ENCODE peak calls at places on chromosomes 2 and 18, in seven cellular contexts. L, K, T, A, G, R and Z are unnamed samples.

GRCh38 chr18:7601249-7601620 is 34.1 kb downstream of the PTPRM start:
- DNase-seq in L (no peak), R (no peak), T (no peak), G (no peak), A (peak; percentile 70), K (no peak), Z (no peak)

GRCh38 chr18:37251679-37252078 is 313.9 kb downstream of the CELF4 start:
- DNase-seq in A (no peak), L (no peak), G (no peak), T (no peak), K (no peak), R (no peak), Z (no peak)

GRCh38 chr2:69184224-69184623 is 171.2 kb downstream of the ANTXR1 start:
- DNase-seq in G (no peak), L (no peak), T (no peak), K (no peak), R (no peak), A (peak; percentile 87), Z (no peak)

GRCh38 chr2:223469270-223470057 is 132.7 kb downstream of the SCG2 start:
- DNase-seq in G (peak; percentile 60), A (peak; percentile 81), R (no peak), L (no peak), T (peak; percentile 68), K (peak; percentile 24), Z (no peak)

GRCh38 chr2:187654535-187654934 is 100.3 kb upstream of the TFPI start:
- DNase-seq in L (no peak), K (no peak), R (no peak), A (no peak), T (no peak), G (no peak), Z (no peak)

GRCh38 chr2:84786601-84787000 is 94.3 kb downstream of the TRABD2A start:
- DNase-seq in R (no peak), G (no peak), T (no peak), L (no peak), A (no peak), K (no peak), Z (no peak)

GRCh38 chr2:241636182-241636982 is 576 bp downstream of the THAP4 start:
- DNase-seq in R (peak; percentile 30), T (peak; percentile 77), K (peak; percentile 40), G (peak; percentile 49), L (peak; percentile 18), A (peak; percentile 37), Z (no peak)

GRCh38 chr2:191866675-191867506 is 20.0 kb upstream of the CAVIN2 start:
- DNase-seq in T (peak; percentile 79), G (peak; percentile 27), A (peak; percentile 94), R (peak; percentile 88), K (peak; percentile 42), L (peak; percentile 59), Z (peak; percentile 48)

DNA sequence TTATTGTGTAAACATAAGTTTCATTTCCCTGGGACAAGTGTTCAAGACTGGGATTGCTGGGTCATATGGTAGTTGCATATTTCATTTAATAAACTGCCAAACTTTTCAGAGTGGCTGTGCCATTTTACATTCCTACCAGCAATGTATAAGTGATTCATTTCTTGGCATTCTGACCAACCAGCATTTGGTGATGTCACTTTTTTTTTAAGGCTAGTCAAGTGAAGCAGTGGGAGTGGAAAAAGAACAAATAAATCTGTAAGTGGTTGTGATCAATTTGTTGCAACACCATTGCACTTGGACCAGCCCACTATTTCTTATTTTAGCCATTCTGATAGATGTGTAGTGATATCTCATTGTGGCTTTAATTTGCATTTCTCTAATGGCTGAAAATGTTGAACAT is 5.1 kb upstream of the CHCHD5 start:
- DNase-seq in L (no peak), G (no peak), K (no peak), R (peak; percentile 24), T (no peak), A (peak; percentile 91), Z (no peak)
- TF ChIP-seq CTCF in L (no peak), G (no peak), K (no peak), R (no peak), T (no peak), A (peak; percentile 31), Z (no peak)

GRCh38 chr2:173090973-173091660 is 15.5 kb downstream of the MAP3K20 start:
- DNase-seq in L (no peak), R (no peak), A (no peak), G (peak; percentile 35), T (no peak), K (no peak), Z (no peak)
- TF ChIP-seq CTCF in L (peak; percentile 33), R (no peak), A (peak; percentile 38), G (peak; percentile 21), T (no peak), K (no peak), Z (no peak)

DNA sequence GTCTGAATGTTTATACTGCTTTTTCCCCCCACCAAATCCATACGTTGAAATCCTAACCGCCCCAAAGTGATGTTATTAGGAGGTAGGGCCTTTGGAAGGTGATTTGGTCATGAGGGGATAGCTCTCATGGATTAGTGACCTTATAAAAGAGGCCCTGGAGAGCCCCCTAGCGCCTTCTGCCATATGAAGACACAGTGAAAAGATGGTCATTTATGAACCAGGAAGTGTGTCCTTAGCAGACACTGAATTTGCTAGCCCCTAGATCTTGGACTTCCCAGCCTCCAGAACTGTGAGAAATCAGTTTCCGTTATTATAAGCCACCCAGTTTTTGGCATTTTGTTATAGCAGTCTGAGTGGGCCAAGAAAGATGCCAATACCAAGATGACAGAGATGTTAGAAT is 7.2 kb upstream of the TSN start:
- DNase-seq in L (no peak), R (no peak), T (peak; percentile 25), A (peak; percentile 52), G (no peak), K (no peak), Z (no peak)
- TF ChIP-seq CTCF in L (peak; percentile 46), R (peak; percentile 24), T (peak; percentile 28), A (peak; percentile 53), G (no peak), K (no peak), Z (no peak)

GRCh38 chr2:129253461-129253812 is 726.0 kb upstream of the RAB6C start:
- DNase-seq in R (peak; percentile 17), K (no peak), G (no peak), L (no peak), T (peak; percentile 45), A (no peak), Z (peak; percentile 24)
- TF ChIP-seq CTCF in R (no peak), K (peak; percentile 15), G (peak; percentile 27), L (no peak), T (peak; percentile 37), A (peak; percentile 25), Z (peak; percentile 52)

DNA sequence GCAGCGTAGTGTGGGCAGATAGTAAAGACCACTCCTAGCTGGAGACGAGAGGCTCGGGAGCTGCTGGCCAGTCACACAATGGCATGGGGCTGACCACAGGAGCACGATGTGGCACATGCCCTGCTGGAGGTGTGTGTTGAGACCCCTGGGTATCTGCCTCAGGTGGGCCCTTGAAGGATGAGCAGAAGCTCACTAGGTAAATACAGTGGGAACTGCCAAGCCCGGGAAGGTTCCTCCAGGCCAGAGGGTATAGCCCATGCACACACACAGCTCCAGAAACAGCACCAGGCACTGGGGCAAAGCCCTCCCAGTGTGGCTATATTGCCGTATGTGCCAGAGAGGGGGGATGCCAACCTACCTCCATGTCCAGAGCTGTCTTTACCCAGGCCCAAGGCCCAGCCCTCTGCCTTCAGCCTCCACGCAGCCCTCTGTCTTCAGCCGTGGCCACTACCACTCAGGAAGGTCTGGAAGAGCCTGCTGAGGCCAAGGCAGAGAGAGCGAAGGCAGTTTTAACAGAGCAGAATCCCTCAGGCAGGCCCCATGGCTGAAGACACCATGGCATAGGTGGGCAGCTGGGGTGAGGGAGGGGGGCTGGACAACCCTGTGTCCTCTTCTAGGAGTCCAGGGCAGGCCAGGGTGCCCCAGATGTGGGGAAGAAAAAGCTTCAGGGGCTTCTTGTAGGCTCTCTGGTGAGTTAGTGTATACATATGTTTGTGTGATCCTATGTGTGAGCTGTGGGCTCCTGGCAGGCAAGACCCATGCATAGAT is 7.0 kb upstream of the ARID5A start:
- DNase-seq in L (no peak), R (no peak), G (no peak), T (no peak), K (no peak), A (no peak), Z (no peak)
- TF ChIP-seq CTCF in L (no peak), R (no peak), G (no peak), T (no peak), K (no peak), A (no peak), Z (no peak)

GRCh38 chr2:96267159-96267971 is 1.3 kb downstream of the CIAO1 start:
- DNase-seq in T (peak; percentile 69), K (peak; percentile 34), R (peak; percentile 20), G (no peak), A (peak; percentile 35), L (peak; percentile 39), Z (peak; percentile 77)

GRCh38 chr2:96274355-96275056 is 8.5 kb downstream of the CIAO1 start:
- DNase-seq in K (no peak), A (no peak), R (no peak), G (no peak), L (no peak), T (no peak), Z (no peak)

GRCh38 chr2:96276787-96277499 is 10.9 kb downstream of the CIAO1 start:
- DNase-seq in L (no peak), T (no peak), A (no peak), K (no peak), G (no peak), R (no peak), Z (no peak)

GRCh38 chr2:96273763-96274162 is 7.7 kb downstream of the CIAO1 start:
- DNase-seq in K (no peak), A (no peak), R (no peak), T (no peak), L (no peak), G (no peak), Z (no peak)

GRCh38 chr2:96271995-96272394 is 6.0 kb downstream of the CIAO1 start:
- DNase-seq in G (no peak), R (no peak), K (no peak), A (no peak), T (no peak), L (no peak), Z (no peak)
- TF ChIP-seq CTCF in G (no peak), R (no peak), K (peak; percentile 9), A (no peak), T (no peak), L (no peak), Z (no peak)

DNA sequence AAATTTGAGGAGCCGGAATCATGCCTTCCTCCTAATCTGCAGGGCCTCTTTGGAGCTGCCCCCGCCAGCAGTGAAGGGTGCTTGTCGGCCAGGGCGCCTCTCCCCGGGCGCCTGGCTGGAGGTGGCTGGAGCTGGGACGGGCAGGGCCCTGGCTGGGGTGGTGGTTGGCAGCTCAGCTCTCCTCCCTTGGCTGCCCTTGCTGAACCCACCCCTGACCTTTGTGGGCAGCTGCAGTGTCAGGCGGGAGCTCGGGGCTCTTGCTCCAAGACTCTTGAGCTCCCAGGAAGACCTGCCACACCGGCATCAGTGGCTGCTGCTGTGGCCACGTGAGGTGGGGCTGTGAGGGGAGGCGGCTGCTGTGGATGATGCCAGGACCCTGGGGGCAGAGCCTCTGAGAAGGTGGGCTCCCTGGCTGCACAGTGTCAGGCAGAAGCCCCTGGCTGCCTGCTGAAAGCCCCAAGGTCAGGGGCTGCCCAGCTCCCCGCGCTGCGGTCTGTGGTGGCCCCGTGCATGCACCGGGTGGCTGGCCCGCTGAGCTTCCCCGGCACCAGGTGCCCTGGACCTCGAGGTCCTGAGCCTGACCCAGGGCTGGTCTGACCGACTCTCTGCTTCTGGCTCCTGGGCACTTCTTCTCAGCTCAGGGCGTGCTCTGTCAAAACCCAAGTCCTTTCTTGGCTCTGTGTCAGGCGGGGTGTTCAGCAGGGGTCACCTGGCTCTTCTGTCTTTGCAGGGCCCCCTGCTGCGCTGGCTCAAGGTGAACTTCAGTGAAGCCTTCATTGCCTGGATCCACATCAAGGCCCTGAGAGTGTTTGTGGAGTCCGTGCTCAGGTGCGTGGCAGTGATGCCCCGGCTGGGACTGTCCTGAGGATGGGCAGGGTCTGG is 34.5 kb downstream of the PDIA6 start:
- DNase-seq in G (no peak), K (no peak), L (no peak), T (no peak), A (no peak), R (no peak), Z (peak; percentile 31)
- TF ChIP-seq CTCF in G (no peak), K (no peak), L (no peak), T (no peak), A (no peak), R (no peak), Z (no peak)